ENCODE peak calls at places on chromosomes 3 and 15, in four cellular contexts. R, F, X and S are unnamed samples.
A peak's percentile ranks its signal among the peaks of the same experiment; 100 is the strongest.

GRCh38 chr15:85496551-85497545 is 116.4 kb downstream of the AKAP13 start:
- DNase-seq in R (no peak), F (peak; percentile 64), X (peak; percentile 70), S (no peak)

GRCh38 chr3:194908972-194909371 is 223.3 kb downstream of the FAM43A start:
- DNase-seq in R (peak; percentile 63), F (no peak), X (no peak), S (no peak)

GRCh38 chr15:66080791-66081475 is 172.6 kb downstream of the MEGF11 start:
- DNase-seq in R (no peak), F (peak; percentile 58), X (peak; percentile 55), S (no peak)

GRCh38 chr3:99920530-99921376 is 103.1 kb downstream of the CMSS1 start:
- DNase-seq in R (no peak), F (peak; percentile 87), X (peak; percentile 91), S (no peak)

GRCh38 chr3:189282189-189282588 is 110.4 kb downstream of the TPRG1 start:
- DNase-seq in R (no peak), F (no peak), X (no peak), S (no peak)

GRCh38 chr3:149414557-149415231 is 37.2 kb upstream of the TM4SF1 start:
- DNase-seq in R (no peak), F (no peak), X (no peak), S (no peak)

GRCh38 chr3:7697538-7697937 is 804.1 kb upstream of the LMCD1 start:
- DNase-seq in R (no peak), F (no peak), X (peak; percentile 15), S (no peak)

GRCh38 chr3:98110191-98110908 is 20.2 kb upstream of the OR5H1 start:
- DNase-seq in R (no peak), F (no peak), X (peak; percentile 2), S (no peak)

GRCh38 chr3:17645074-17645698 is 97.2 kb downstream of the TBC1D5 start:
- DNase-seq in R (no peak), F (peak; percentile 20), X (peak; percentile 75), S (no peak)

GRCh38 chr15:58440922-58441321 is 9.1 kb downstream of the LIPC start:
- DNase-seq in R (no peak), F (no peak), X (peak; percentile 63), S (no peak)

GRCh38 chr15:42547926-42548257 is 701 bp downstream of the LRRC57 start:
- DNase-seq in R (no peak), F (no peak), X (no peak), S (no peak)

DNA sequence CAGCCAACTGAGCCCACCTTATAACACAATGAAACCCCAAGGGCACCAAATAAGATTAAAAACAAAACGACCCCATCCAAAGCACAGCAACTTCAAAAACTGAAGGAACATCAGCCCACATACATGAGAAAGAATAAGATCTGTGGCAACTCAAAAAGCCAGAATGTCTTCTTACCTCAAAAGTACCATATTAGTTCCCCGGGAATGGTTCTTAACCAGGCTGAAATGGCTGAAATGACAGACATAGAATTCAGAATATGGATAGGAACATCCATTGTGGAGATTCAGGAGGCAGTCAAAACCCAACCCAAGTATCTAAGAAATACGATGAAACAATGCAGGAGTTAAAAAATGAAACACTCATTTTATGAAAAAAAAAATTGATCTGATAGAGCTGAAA is 222.3 kb downstream of the SCAPER start:
- DNase-seq in R (no peak), F (no peak), X (no peak), S (no peak)
- H3K27ac ChIP-seq in R (no peak overlapping the region), F (no peak overlapping the region), X (no peak overlapping the region), S (no peak overlapping the region)

GRCh38 chr15:91873133-91873526 is 19.6 kb downstream of the SLCO3A1 start:
- DNase-seq in R (no peak), F (no peak), X (no peak), S (no peak)
- H3K27ac ChIP-seq in R (no peak overlapping the region), F (no peak overlapping the region), X (no peak overlapping the region), S (no peak overlapping the region)

DNA sequence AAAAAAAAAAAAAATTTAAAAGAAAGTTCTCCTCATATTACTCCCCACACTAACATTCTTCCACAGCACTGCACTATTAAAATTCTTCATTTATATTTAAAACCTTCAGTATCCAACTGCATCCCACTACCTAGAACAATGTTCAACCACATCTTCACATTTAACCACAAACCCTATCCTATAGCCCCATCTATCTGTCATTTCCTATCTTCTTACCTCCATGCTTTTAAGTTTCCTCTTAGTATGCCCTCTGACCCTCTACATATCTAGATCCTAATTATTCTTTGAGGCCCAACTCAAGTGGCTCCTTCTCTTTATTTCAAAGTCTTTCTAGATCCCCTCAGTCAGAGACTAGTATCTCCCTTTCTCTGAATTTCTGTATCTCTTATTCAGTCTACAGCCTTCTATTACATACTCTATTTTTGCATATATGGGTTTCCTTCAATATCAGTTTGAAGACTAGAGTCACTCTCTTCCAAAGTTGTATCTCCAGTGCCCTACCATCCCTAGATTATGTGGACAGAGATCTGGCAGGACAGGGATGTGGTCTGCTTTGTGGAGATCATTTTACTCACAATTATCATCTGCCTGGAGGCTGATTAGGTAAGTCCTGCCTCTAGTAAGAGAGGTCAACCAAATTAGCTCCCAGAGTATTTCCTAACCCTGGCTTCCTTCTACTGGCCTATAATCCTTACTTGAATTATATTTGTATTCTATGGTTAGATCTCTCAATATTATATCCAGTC is 1.4 kb downstream of the CIAO2A start:
- DNase-seq in R (no peak), F (no peak), X (peak; percentile 44), S (no peak)
- H3K27ac ChIP-seq in R (peak overlapping the region; percentile 95), F (peak overlapping the region; percentile 81), X (no peak overlapping the region), S (no peak overlapping the region)

GRCh38 chr15:45094358-45094730 is 19.6 kb downstream of the DUOX2 start:
- DNase-seq in R (no peak), F (peak; percentile 62), X (no peak), S (no peak)

GRCh38 chr15:45093013-45093412 is 21.0 kb downstream of the DUOX2 start:
- DNase-seq in R (no peak), F (no peak), X (no peak), S (no peak)

GRCh38 chr15:45091581-45091980 is 22.4 kb downstream of the DUOX2 start:
- DNase-seq in R (no peak), F (no peak), X (no peak), S (no peak)

GRCh38 chr15:45095661-45096060 is 18.3 kb downstream of the DUOX2 start:
- DNase-seq in R (no peak), F (no peak), X (no peak), S (no peak)

GRCh38 chr15:45093622-45094357 is 20.2 kb downstream of the DUOX2 start:
- DNase-seq in R (no peak), F (no peak), X (no peak), S (no peak)
- H3K27ac ChIP-seq in R (no peak overlapping the region), F (no peak overlapping the region), X (no peak overlapping the region), S (no peak overlapping the region)

GRCh38 chr15:48602358-48603122 is 43.0 kb downstream of the FBN1 start:
- DNase-seq in R (no peak), F (no peak), X (peak; percentile 91), S (no peak)
- H3K27ac ChIP-seq in R (no peak overlapping the region), F (no peak overlapping the region), X (no peak overlapping the region), S (no peak overlapping the region)

DNA sequence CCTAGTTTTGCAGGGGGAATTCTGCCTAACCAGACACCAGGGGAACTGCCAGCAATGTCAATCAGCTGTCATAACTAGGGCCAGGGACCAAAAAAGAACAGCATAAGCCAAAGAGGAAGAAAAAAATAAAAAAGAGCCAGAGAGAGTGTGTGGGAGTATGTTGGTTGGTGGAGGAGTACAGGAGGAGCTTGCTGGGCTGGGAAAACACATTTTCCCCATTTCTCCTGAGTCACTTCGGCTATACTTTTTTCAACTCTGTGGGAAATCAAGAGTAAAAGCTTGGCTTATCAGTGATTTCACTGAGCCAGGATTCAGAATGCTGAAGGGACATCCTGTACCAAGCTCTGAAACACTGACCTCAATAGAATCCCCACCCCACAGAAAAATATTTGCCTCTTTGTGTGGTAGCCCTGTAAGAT is 144.7 kb upstream of the DPH6 start:
- DNase-seq in R (no peak), F (no peak), X (no peak), S (no peak)
- H3K27ac ChIP-seq in R (peak overlapping the region; percentile 14), F (no peak overlapping the region), X (no peak overlapping the region), S (peak overlapping the region; percentile 46)

GRCh38 chr3:155385896-155386295 is 92.4 kb upstream of the STRIT1 start:
- DNase-seq in R (no peak), F (no peak), X (no peak), S (no peak)

GRCh38 chr3:155388417-155388816 is 94.9 kb upstream of the STRIT1 start:
- DNase-seq in R (no peak), F (no peak), X (no peak), S (no peak)

GRCh38 chr3:155387571-155387970 is 94.1 kb upstream of the STRIT1 start:
- DNase-seq in R (no peak), F (no peak), X (no peak), S (no peak)

GRCh38 chr3:155386306-155386705 is 92.8 kb upstream of the STRIT1 start:
- DNase-seq in R (no peak), F (no peak), X (no peak), S (no peak)

DNA sequence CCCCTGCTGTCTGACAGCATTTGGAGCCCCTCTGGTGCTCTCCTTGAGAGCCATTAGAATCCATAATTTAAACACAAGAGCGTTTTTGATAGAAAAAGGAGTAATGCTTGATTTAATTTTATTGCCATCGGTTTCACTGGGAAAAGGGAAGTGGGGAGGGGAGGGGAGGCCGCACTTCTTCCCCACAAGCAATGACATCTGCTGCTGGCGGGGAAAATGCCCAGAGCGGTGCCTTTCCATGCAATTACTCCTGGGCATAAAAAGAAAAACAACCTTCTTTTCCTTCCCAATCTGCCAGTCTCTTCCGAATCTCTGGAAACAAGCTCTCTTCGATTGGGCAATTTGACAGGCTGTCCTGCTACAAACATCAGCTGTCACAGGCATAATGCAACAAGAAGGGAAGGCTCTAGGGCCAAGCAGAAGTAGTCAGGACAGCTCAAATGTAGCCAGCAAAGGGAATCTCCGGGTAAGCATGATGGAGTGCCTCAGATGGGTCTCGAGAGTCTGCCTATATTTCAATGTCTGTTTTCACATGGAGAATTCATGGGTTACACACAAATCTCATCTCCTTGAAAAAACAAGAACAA is 93.4 kb upstream of the STRIT1 start:
- DNase-seq in R (no peak), F (no peak), X (no peak), S (no peak)
- H3K27ac ChIP-seq in R (no peak overlapping the region), F (no peak overlapping the region), X (no peak overlapping the region), S (no peak overlapping the region)

DNA sequence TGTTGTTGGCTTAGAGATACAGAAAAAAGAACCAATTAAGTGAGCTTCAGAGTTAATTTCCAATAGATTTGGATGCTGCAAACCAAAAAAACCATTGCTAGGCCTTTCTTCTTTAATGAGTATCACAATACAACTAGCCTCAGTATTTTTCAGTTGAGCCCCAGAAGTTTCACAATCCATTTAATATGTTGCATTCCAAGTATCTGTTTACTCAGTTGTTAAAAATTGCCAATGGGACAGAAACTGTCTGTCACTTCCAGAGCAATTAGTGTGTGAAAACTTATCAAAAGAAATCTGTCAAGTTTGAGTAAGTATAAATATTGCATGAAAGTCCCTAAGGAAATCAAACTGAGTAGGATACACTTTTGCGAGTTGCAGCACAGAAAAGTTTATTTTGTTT is 247.8 kb downstream of the IL5RA start:
- DNase-seq in R (no peak), F (no peak), X (no peak), S (no peak)
- H3K27ac ChIP-seq in R (no peak overlapping the region), F (no peak overlapping the region), X (no peak overlapping the region), S (no peak overlapping the region)

GRCh38 chr3:184690236-184690883 is 21.5 kb downstream of the MAGEF1 start:
- DNase-seq in R (no peak), F (no peak), X (no peak), S (no peak)

GRCh38 chr3:184688872-184689271 is 23.0 kb downstream of the MAGEF1 start:
- DNase-seq in R (no peak), F (no peak), X (no peak), S (no peak)

GRCh38 chr3:184685646-184686045 is 26.2 kb downstream of the MAGEF1 start:
- DNase-seq in R (no peak), F (peak; percentile 73), X (peak; percentile 92), S (no peak)

GRCh38 chr3:184687363-184688049 is 24.4 kb downstream of the MAGEF1 start:
- DNase-seq in R (no peak), F (no peak), X (no peak), S (no peak)

GRCh38 chr3:184688251-184688851 is 23.5 kb downstream of the MAGEF1 start:
- DNase-seq in R (no peak), F (no peak), X (peak; percentile 81), S (no peak)
- H3K27ac ChIP-seq in R (no peak overlapping the region), F (no peak overlapping the region), X (no peak overlapping the region), S (peak overlapping the region; percentile 19)